ENCODE peak calls at places on chromosomes 13 and 19, in five cellular contexts. F is IMR-90, R is H9, N is mesendoderm, Z is H1. X is an unnamed sample. For H3K27me3, the result is how much of the 10 kb centered on the place peaks cover.

GRCh38 chr13:52849727-52850395 is 1.4 kb upstream of the PCDH8 start:
- DNase-seq in F (no peak), Z (peak), N (peak), R (peak), X (no peak)

GRCh38 chr13:113343692-113343968 is 20.3 kb downstream of the GRTP1 start:
- DNase-seq in Z (no peak), N (no peak), R (no peak), F (no peak), X (no peak)

GRCh38 chr19:7988307-7988706 is 17.1 kb downstream of the ELAVL1 start:
- DNase-seq in F (no peak), N (peak), Z (no peak), R (no peak), X (no peak)

GRCh38 chr13:51797664-51798488 is 6.1 kb downstream of the DHRS12 start:
- DNase-seq in Z (peak), R (peak), F (peak), N (peak), X (peak)

GRCh38 chr19:46023311-46023779 is 492 bp upstream of the PGLYRP1 start:
- DNase-seq in N (no peak), Z (no peak), R (no peak), F (no peak), X (no peak)

GRCh38 chr13:82747948-82748347 is 1134.3 kb downstream of the SLITRK1 start:
- DNase-seq in R (no peak), F (peak), Z (no peak), N (peak), X (no peak)

GRCh38 chr19:13610042-13610691 is 103.9 kb upstream of the CACNA1A start:
- DNase-seq in Z (no peak), N (no peak), R (peak), F (no peak), X (no peak)

GRCh38 chr19:29860492-29860891 is 48.7 kb downstream of the CCNE1 start:
- DNase-seq in R (peak), N (peak), F (no peak), Z (no peak), X (no peak)

GRCh38 chr19:45468159-45468651 is 409 bp downstream of the FOSB start:
- DNase-seq in N (peak), R (no peak), F (no peak), Z (peak), X (no peak)

GRCh38 chr13:48773531-48774275 is 120.0 kb downstream of the CYSLTR2 start:
- DNase-seq in Z (no peak), N (no peak), F (peak), R (no peak), X (no peak)

GRCh38 chr13:26541678-26542553 is 15.6 kb upstream of the WASF3 start:
- DNase-seq in F (no peak), Z (no peak), N (no peak), R (no peak), X (no peak)

GRCh38 chr13:59304596-59304995 is 859.1 kb downstream of the DIAPH3 start:
- DNase-seq in R (no peak), Z (no peak), F (no peak), N (no peak), X (no peak)

GRCh38 chr13:110442946-110443632 is 118.4 kb downstream of the RAB20 start:
- DNase-seq in N (no peak), R (no peak), Z (no peak), F (peak), X (no peak)

GRCh38 chr13:109844396-109844795 is 58.0 kb upstream of the IRS2 start:
- DNase-seq in R (no peak), N (no peak), F (peak), Z (no peak), X (no peak)

GRCh38 chr13:33184131-33184485 is 101.4 kb downstream of the STARD13 start:
- DNase-seq in Z (no peak), N (peak), F (no peak), R (no peak), X (no peak)

GRCh38 chr13:85841427-85841826 is 42.2 kb upstream of the SLITRK6 start:
- DNase-seq in Z (no peak), R (no peak), F (no peak), N (no peak), X (no peak)

GRCh38 chr19:54158812-54159351 is 639 bp downstream of the LENG1 start:
- DNase-seq in Z (no peak), R (no peak), N (no peak), F (peak), X (no peak)

GRCh38 chr13:41182231-41182630 is 12.1 kb downstream of the KBTBD7 start:
- DNase-seq in R (no peak), Z (no peak), F (no peak), N (no peak), X (no peak)

GRCh38 chr13:44188257-44188656 is 185.4 kb upstream of the SERP2 start:
- DNase-seq in Z (no peak), F (peak), N (peak), R (no peak), X (no peak)

GRCh38 chr19:23887642-23888041 is 27.0 kb upstream of the ZNF726 start:
- DNase-seq in Z (no peak), N (no peak), F (no peak), R (no peak), X (no peak)

GRCh38 chr13:37869756-37870488 is at the start of gene TRPC4:
- DNase-seq in N (peak), F (peak), R (peak), Z (peak), X (peak)

GRCh38 chr13:60788156-60788829 is 391.3 kb downstream of the TDRD3 start:
- DNase-seq in F (no peak), R (no peak), Z (no peak), N (peak), X (no peak)

GRCh38 chr19:49333426-49334288 is 1.5 kb upstream of the CD37 start:
- DNase-seq in F (peak), R (peak), N (no peak), Z (no peak), X (no peak)

GRCh38 chr19:48556163-48556562 is 4.2 kb downstream of the SULT2B1 start:
- DNase-seq in R (peak), N (peak), Z (no peak), F (peak), X (no peak)

GRCh38 chr19:38735257-38735686 is 9.0 kb downstream of the CAPN12 start:
- DNase-seq in F (no peak), N (peak), R (peak), Z (peak), X (no peak)

GRCh38 chr13:63305641-63306133 is 1890.0 kb upstream of the PCDH20 start:
- DNase-seq in Z (no peak), R (no peak), N (no peak), F (no peak), X (no peak)

GRCh38 chr13:27922974-27923612 is 3.3 kb downstream of the PDX1 start:
- DNase-seq in F (no peak), Z (no peak), R (no peak), N (no peak), X (no peak)
- H3K27me3 ChIP-seq in F (half or more), Z (half or more), R (half or more), N (half or more), X (half or more)

GRCh38 chr19:11136400-11137101 is 19.0 kb downstream of the SPC24 start:
- DNase-seq in F (no peak), R (no peak), Z (no peak), N (no peak), X (no peak)
- H2BK15ac ChIP-seq in F (peak), R (no peak), Z (no peak), N (no peak), X (no peak)

GRCh38 chr13:36673352-36673751 is 468 bp upstream of the SERTM1 start:
- DNase-seq in Z (peak), N (no peak), R (no peak), F (no peak), X (no peak)

GRCh38 chr13:36674337-36675212 is 755 bp downstream of the SERTM1 start:
- DNase-seq in R (peak), F (no peak), N (peak), Z (peak), X (no peak)

GRCh38 chr13:36675213-36675536 is 1.4 kb downstream of the SERTM1 start:
- DNase-seq in Z (peak), F (no peak), R (no peak), N (no peak), X (no peak)

DNA sequence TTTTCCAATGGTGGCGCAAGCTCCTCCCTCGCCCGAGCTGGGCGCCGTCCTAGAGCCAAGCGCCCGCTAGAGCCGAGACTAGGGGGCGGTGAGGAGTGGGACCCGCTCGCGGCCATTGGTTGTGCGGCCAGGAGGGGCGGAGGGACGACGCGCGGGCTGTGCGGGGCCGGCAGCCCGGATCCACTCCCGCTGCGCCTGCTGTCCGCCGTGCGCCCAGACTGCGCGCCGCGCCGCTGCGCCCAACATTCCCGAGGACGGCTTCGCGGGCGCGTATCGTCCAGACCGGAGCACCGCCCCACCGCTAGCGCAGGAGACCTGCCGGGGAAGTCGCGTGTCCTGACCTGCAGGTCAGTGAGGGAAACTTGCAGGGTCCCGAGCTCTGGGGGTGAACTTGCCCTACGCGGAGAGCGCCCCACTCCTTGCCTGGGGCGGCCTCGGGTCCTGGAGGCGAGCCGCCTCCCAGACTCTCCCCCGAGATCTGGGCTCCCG is at the start of gene SERTM1:
- DNase-seq in R (peak), F (no peak), N (peak), Z (peak), X (peak)
- H3K27me3 ChIP-seq in R (under half), F (under half), N (under half), Z (under half), X (half or more)

GRCh38 chr19:3398900-3399278 is 32.5 kb downstream of the NFIC start:
- DNase-seq in F (no peak), Z (no peak), R (no peak), N (no peak), X (no peak)

GRCh38 chr19:3397266-3398022 is 31.1 kb downstream of the NFIC start:
- DNase-seq in Z (peak), R (peak), N (no peak), F (no peak), X (no peak)

GRCh38 chr19:3401004-3401768 is 34.8 kb downstream of the NFIC start:
- DNase-seq in R (no peak), N (no peak), F (no peak), Z (no peak), X (no peak)

GRCh38 chr19:3396881-3397265 is 30.5 kb downstream of the NFIC start:
- DNase-seq in F (no peak), Z (no peak), N (no peak), R (no peak), X (no peak)

GRCh38 chr19:3398114-3398899 is 31.9 kb downstream of the NFIC start:
- DNase-seq in R (peak), Z (no peak), F (peak), N (peak), X (no peak)
- H2BK15ac ChIP-seq in R (no peak), Z (peak), F (no peak), N (no peak), X (peak)

GRCh38 chr19:50434525-50434924 is 1.8 kb downstream of the MYBPC2 start:
- DNase-seq in F (no peak), N (no peak), R (no peak), Z (no peak), X (no peak)

GRCh38 chr19:50435221-50435620 is 2.5 kb downstream of the MYBPC2 start:
- DNase-seq in N (no peak), Z (no peak), R (no peak), F (no peak), X (no peak)

GRCh38 chr19:50432221-50432626 is 468 bp upstream of the MYBPC2 start:
- DNase-seq in R (no peak), Z (no peak), F (no peak), N (peak), X (peak)

GRCh38 chr19:50432658-50433057 is at the start of gene MYBPC2:
- DNase-seq in Z (no peak), N (no peak), F (no peak), R (no peak), X (no peak)

GRCh38 chr19:50433201-50434180 is 799 bp downstream of the MYBPC2 start:
- DNase-seq in Z (no peak), N (no peak), R (no peak), F (no peak), X (no peak)
- H3K27me3 ChIP-seq in Z (under half), N (under half), R (under half), F (under half), X (under half)

GRCh38 chr19:18674616-18675015 is 8.9 kb upstream of the CRTC1 start:
- DNase-seq in N (no peak), F (peak), Z (no peak), R (no peak), X (no peak)
- H2BK15ac ChIP-seq in N (no peak), F (no peak), Z (no peak), R (no peak), X (no peak)